ENCODE peak calls at places on chromosomes 11 and 22, in seven cellular contexts. E is IMR-90, H is neuronal stem cell, G is H9, Y is mesendoderm, D is trophoblast cell, T is H1. O is an unnamed sample.

GRCh38 chr11:132878111-132878510 is 654.2 kb downstream of the OPCML start:
- DNase-seq in Y (no peak), T (no peak), H (no peak), E (no peak), D (no peak), G (no peak), O (no peak)

GRCh38 chr11:117678651-117679407 is 118.2 kb downstream of the DSCAML1 start:
- DNase-seq in H (no peak), E (no peak), T (no peak), Y (no peak), D (no peak), G (no peak), O (no peak)

GRCh38 chr11:8373519-8374432 is 110.1 kb upstream of the LMO1 start:
- DNase-seq in Y (no peak), G (no peak), D (no peak), T (no peak), E (no peak), H (no peak), O (no peak)

GRCh38 chr11:65111537-65112225 is at the start of gene TM7SF2:
- DNase-seq in D (peak), T (peak), Y (peak), E (peak), H (peak), G (peak), O (peak)

GRCh38 chr11:59957094-59957493 is 6.7 kb upstream of the OOSP4A start:
- DNase-seq in Y (no peak), T (no peak), E (no peak), D (no peak), G (no peak), H (no peak), O (peak)

GRCh38 chr11:117840881-117841581 is 16.5 kb upstream of the FXYD2 start:
- DNase-seq in G (no peak), Y (no peak), H (no peak), E (no peak), T (no peak), D (no peak), O (no peak)

GRCh38 chr11:77039491-77040400 is 5.5 kb downstream of the B3GNT6 start:
- DNase-seq in Y (peak), H (peak), T (no peak), E (peak), G (peak), D (peak), O (peak)

GRCh38 chr11:117941163-117941707 is 12.0 kb upstream of the TMPRSS13 start:
- DNase-seq in E (no peak), G (no peak), Y (no peak), H (no peak), D (peak), T (no peak), O (no peak)

GRCh38 chr11:18650859-18651557 is 16.9 kb upstream of the SPTY2D1 start:
- DNase-seq in G (peak), D (peak), Y (peak), H (peak), E (peak), T (peak), O (peak)

GRCh38 chr22:30827646-30828045 is 133.0 kb downstream of the OSBP2 start:
- DNase-seq in G (no peak), H (no peak), T (no peak), D (no peak), E (no peak), Y (no peak), O (no peak)

GRCh38 chr11:83044958-83045712 is 26.6 kb downstream of the RAB30 start:
- DNase-seq in H (no peak), G (no peak), Y (no peak), T (no peak), D (no peak), E (peak), O (peak)

GRCh38 chr11:42923651-42924050 is 388.1 kb upstream of the API5 start:
- DNase-seq in Y (no peak), D (no peak), H (no peak), G (no peak), T (no peak), E (no peak), O (no peak)

GRCh38 chr11:123628936-123629683 is 25.3 kb downstream of the SCN3B start:
- DNase-seq in T (no peak), G (no peak), H (no peak), D (no peak), Y (no peak), E (peak), O (peak)

GRCh38 chr11:6259638-6260019 is at the start of gene CCKBR:
- DNase-seq in D (no peak), E (no peak), H (peak), G (peak), Y (no peak), T (no peak), O (no peak)

GRCh38 chr22:24037851-24038765 is 27.0 kb downstream of the CABIN1 start:
- DNase-seq in E (no peak), H (no peak), T (no peak), Y (no peak), D (no peak), G (no peak), O (no peak)

GRCh38 chr11:18526521-18527296 is at the start of gene TSG101:
- DNase-seq in T (peak), Y (peak), G (peak), H (peak), D (peak), E (peak), O (peak)

GRCh38 chr11:62171261-62171723 is 18.7 kb upstream of the SCGB1D1 start:
- DNase-seq in T (peak), G (peak), H (peak), D (peak), E (peak), Y (peak), O (peak)

GRCh38 chr11:3929232-3929631 is 73.8 kb downstream of the STIM1 start:
- DNase-seq in H (no peak), T (no peak), G (no peak), Y (peak), E (peak), D (no peak), O (no peak)

GRCh38 chr11:40280161-40281054 is 1179.0 kb downstream of the LRRC4C start:
- DNase-seq in H (no peak), T (no peak), E (no peak), D (no peak), G (no peak), Y (peak), O (peak)

GRCh38 chr22:23085785-23086184 is 15.5 kb downstream of the GNAZ start:
- DNase-seq in D (no peak), G (no peak), Y (peak), H (no peak), E (no peak), T (no peak), O (no peak)

GRCh38 chr22:45627489-45628233 is 44.0 kb upstream of the ATXN10 start:
- DNase-seq in H (no peak), G (no peak), D (no peak), Y (no peak), T (no peak), E (no peak), O (peak)

GRCh38 chr11:18309691-18310090 is 12.2 kb downstream of the HPS5 start:
- DNase-seq in Y (no peak), T (no peak), E (no peak), D (no peak), G (no peak), H (no peak), O (no peak)

GRCh38 chr11:88280673-88281316 is 56.7 kb downstream of the CTSC start:
- DNase-seq in D (no peak), G (no peak), Y (no peak), T (no peak), E (no peak), H (no peak), O (no peak)

GRCh38 chr11:66068923-66069714 is 953 bp upstream of the PACS1 start:
- DNase-seq in E (peak), D (no peak), H (no peak), G (no peak), T (no peak), Y (peak), O (peak)

GRCh38 chr22:22110548-22111266 is 128.1 kb upstream of the TOP3B start:
- DNase-seq in H (peak), T (no peak), G (peak), Y (peak), E (peak), D (no peak), O (peak)

GRCh38 chr11:57311109-57311936 is 13.4 kb downstream of the TNKS1BP1 start:
- DNase-seq in H (peak), G (peak), E (peak), Y (peak), D (peak), T (peak), O (peak)

GRCh38 chr11:9893474-9893873 is 229.6 kb downstream of the SWAP70 start:
- DNase-seq in H (no peak), G (peak), T (no peak), D (no peak), E (peak), Y (peak), O (no peak)

GRCh38 chr11:13384837-13385417 is 78.1 kb downstream of the BTBD10 start:
- DNase-seq in T (peak), D (peak), Y (peak), E (peak), H (peak), G (peak), O (peak)

GRCh38 chr11:68036717-68037239 is 2.0 kb upstream of the TCIRG1 start:
- DNase-seq in T (no peak), H (no peak), G (no peak), D (peak), Y (no peak), E (no peak), O (no peak)

GRCh38 chr11:5204787-5205186 is 4.3 kb upstream of the OR51V1 start:
- DNase-seq in T (peak), H (peak), G (no peak), Y (peak), E (peak), D (peak), O (peak)

GRCh38 chr11:13333456-13333957 is 55.9 kb downstream of the BMAL1 start:
- DNase-seq in T (no peak), Y (no peak), E (no peak), G (no peak), D (no peak), H (no peak), O (no peak)

GRCh38 chr11:469684-470667 is 19.9 kb downstream of the PTDSS2 start:
- DNase-seq in D (no peak), T (no peak), E (peak), G (no peak), Y (peak), H (no peak), O (peak)

GRCh38 chr11:14360976-14361375 is 2.0 kb upstream of the RRAS2 start:
- DNase-seq in T (no peak), E (no peak), G (no peak), H (no peak), D (peak), Y (no peak), O (no peak)

GRCh38 chr11:6658647-6659046 is 3.0 kb upstream of the DCHS1 start:
- DNase-seq in G (no peak), E (no peak), D (no peak), T (no peak), H (no peak), Y (no peak), O (no peak)

GRCh38 chr11:94897330-94897768 is 76.0 kb downstream of the CWC15 start:
- DNase-seq in D (peak), T (no peak), H (peak), Y (peak), E (peak), G (peak), O (peak)

GRCh38 chr22:25903294-25903693 is 161.3 kb downstream of the MYO18B start:
- DNase-seq in E (no peak), Y (peak), D (no peak), G (peak), T (peak), H (peak), O (no peak)

GRCh38 chr11:128195057-128195751 is 392.2 kb downstream of the ETS1 start:
- DNase-seq in T (no peak), D (no peak), E (no peak), Y (no peak), G (no peak), H (no peak), O (peak)

GRCh38 chr11:30392221-30392784 is 69.4 kb downstream of the ARL14EP start:
- DNase-seq in E (no peak), T (no peak), G (no peak), D (no peak), H (no peak), Y (no peak), O (no peak)

GRCh38 chr22:50434849-50435700 is 39.8 kb downstream of the SBF1 start:
- DNase-seq in Y (no peak), E (no peak), H (no peak), T (no peak), G (no peak), D (no peak), O (no peak)

GRCh38 chr11:1260023-1260501 is 37.2 kb downstream of the MUC5B start:
- DNase-seq in T (no peak), E (no peak), D (no peak), G (peak), H (no peak), Y (peak), O (peak)

GRCh38 chr22:29167032-29167911 is 38.4 kb upstream of the EMID1 start:
- DNase-seq in D (peak), H (no peak), G (no peak), T (no peak), Y (no peak), E (no peak), O (no peak)
- H3K18ac ChIP-seq in D (no peak), H (no peak), G (no peak), T (no peak), Y (no peak), E (no peak), O (no peak)

GRCh38 chr11:38718659-38719058 is 2120.6 kb upstream of the RAG2 start:
- DNase-seq in H (no peak), G (no peak), T (no peak), E (no peak), Y (peak), D (no peak), O (no peak)
- H3K18ac ChIP-seq in H (no peak), G (no peak), T (no peak), E (no peak), Y (no peak), D (no peak), O (no peak)

GRCh38 chr22:40582063-40582462 is 54.5 kb downstream of the MRTFA start:
- DNase-seq in H (no peak), D (no peak), G (no peak), E (no peak), Y (no peak), T (no peak), O (no peak)

GRCh38 chr22:40583058-40583741 is 53.3 kb downstream of the MRTFA start:
- DNase-seq in H (no peak), G (no peak), D (no peak), T (no peak), Y (no peak), E (no peak), O (no peak)

GRCh38 chr22:40586781-40587180 is 49.7 kb downstream of the MRTFA start:
- DNase-seq in E (no peak), G (no peak), D (peak), T (no peak), Y (no peak), H (no peak), O (no peak)

GRCh38 chr22:40588726-40589125 is 47.8 kb downstream of the MRTFA start:
- DNase-seq in G (no peak), E (peak), Y (no peak), T (no peak), D (peak), H (no peak), O (peak)

DNA sequence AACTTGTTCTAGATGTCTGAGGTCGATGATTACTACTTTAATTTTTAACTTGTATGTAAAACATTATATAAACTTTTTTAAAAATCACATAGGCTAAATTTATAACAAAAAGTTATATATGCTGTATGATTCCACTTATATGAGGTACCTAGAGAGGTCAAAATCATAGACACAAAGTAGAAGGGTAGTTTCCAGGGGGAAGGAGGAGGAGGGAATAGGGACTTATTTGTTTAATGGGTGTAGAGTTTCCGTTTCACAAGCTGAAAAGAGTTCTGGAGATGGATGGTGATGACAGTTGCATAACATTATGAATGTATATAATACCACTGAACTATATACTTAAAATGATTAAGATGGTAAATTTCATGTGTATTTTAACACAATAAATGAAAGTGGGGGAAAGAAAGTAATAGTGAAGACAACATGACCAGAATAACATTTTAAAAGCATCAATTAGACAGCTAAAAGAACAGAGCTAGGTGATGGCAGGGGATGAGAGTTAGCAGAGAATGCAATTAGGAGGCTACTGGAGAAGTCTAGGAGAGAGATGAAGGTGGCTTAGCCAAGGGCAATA is 51.2 kb downstream of the MRTFA start:
- DNase-seq in D (no peak), Y (no peak), H (no peak), E (no peak), G (no peak), T (no peak), O (no peak)
- H3K18ac ChIP-seq in D (no peak), Y (no peak), H (no peak), E (no peak), G (no peak), T (no peak), O (no peak)

GRCh38 chr22:38953577-38954413 is 3.6 kb upstream of the APOBEC3A start:
- DNase-seq in T (no peak), Y (no peak), H (no peak), D (peak), G (no peak), E (no peak), O (peak)
- H3K18ac ChIP-seq in T (peak), Y (no peak), H (peak), D (no peak), G (no peak), E (no peak), O (no peak)

GRCh38 chr11:119092880-119093665 is 8.4 kb downstream of the HMBS start:
- DNase-seq in D (no peak), Y (no peak), T (no peak), E (peak), H (no peak), G (no peak), O (peak)

GRCh38 chr11:119093951-119094815 is 7.5 kb downstream of the DPAGT1 start:
- DNase-seq in E (peak), H (no peak), Y (no peak), T (no peak), D (peak), G (no peak), O (peak)

GRCh38 chr11:119094816-119095065 is 6.9 kb downstream of the DPAGT1 start:
- DNase-seq in E (peak), D (peak), G (no peak), H (peak), Y (no peak), T (no peak), O (peak)

GRCh38 chr11:119091966-119092879 is 7.5 kb downstream of the HMBS start:
- DNase-seq in D (no peak), G (no peak), T (no peak), H (no peak), Y (no peak), E (no peak), O (no peak)

GRCh38 chr11:119093666-119093950 is 8.0 kb downstream of the DPAGT1 start:
- DNase-seq in D (no peak), G (no peak), Y (no peak), T (no peak), H (no peak), E (no peak), O (no peak)
- H3K18ac ChIP-seq in D (no peak), G (no peak), Y (no peak), T (no peak), H (no peak), E (no peak), O (no peak)

DNA sequence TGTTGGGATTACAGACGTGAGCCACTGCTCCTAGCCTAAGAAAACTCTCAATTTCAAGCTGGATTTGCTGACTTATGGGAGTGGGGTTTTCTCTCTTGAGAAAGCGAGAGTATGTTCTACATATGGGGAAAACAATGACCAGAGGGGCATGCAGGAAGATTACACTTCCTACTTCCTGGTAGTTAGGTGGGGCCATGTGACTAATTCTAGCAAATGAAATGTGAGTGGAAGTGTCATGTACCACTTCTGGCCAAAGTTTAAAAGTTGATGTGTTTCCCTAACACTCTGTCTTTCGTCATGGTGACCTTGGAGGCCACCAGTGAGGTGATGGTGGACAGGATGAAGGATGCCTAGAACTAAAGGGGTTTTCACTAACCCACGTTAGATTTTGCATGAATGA is 50.5 kb downstream of the PARVG start:
- DNase-seq in T (no peak), E (no peak), Y (no peak), G (no peak), D (no peak), H (no peak), O (no peak)
- H3K18ac ChIP-seq in T (no peak), E (no peak), Y (no peak), G (no peak), D (no peak), H (no peak), O (no peak)

GRCh38 chr11:110065189-110065588 is 28.0 kb upstream of the ZC3H12C start:
- DNase-seq in G (no peak), D (no peak), Y (peak), T (no peak), H (no peak), E (no peak), O (no peak)

GRCh38 chr11:110056956-110057355 is 36.2 kb upstream of the ZC3H12C start:
- DNase-seq in D (peak), E (no peak), T (no peak), G (no peak), Y (no peak), H (no peak), O (no peak)

GRCh38 chr11:110053848-110054414 is 39.3 kb upstream of the ZC3H12C start:
- DNase-seq in H (no peak), G (no peak), D (peak), Y (peak), T (no peak), E (no peak), O (no peak)

GRCh38 chr11:110059706-110060430 is 33.3 kb upstream of the ZC3H12C start:
- DNase-seq in E (peak), D (no peak), Y (no peak), G (no peak), T (no peak), H (no peak), O (no peak)
- H3K18ac ChIP-seq in E (peak), D (no peak), Y (no peak), G (no peak), T (no peak), H (no peak), O (no peak)

DNA sequence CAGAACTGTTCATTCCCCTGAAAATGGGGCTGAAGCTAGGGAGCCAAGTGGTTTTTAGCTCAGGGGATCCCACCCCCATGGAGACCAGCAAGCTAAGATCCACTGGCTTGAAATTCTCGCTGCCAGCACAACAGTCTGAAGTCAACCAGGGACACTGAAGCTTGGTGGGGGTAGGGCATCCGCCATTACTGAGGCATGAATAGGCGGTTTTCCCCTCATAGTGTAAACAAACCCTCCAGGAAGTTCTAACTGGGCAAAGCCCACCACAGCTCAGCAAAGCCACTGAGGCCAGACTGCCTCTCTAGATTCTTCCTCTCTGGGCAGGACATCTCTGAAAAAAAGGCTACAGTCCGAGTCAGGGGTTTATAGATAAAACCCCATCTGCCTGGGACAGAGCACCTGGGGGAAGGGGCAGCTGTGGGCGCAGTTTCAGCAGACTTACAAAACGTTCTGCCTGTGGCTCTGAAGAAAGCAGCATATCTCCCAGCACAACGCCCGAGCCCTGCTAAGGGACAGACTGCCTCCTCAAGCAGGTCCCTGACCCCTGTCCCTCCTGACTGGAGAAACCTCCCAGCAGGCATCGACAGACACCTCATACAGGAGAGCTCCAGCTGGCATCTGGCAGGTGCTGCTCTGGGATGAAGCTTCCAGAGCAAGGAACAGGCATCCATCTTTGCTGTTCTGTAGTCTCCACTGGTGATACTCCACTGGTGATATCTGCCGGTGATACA is 32.7 kb downstream of the GAB4 start:
- DNase-seq in E (no peak), Y (no peak), H (no peak), D (no peak), T (no peak), G (no peak), O (no peak)
- H3K18ac ChIP-seq in E (no peak), Y (no peak), H (no peak), D (no peak), T (no peak), G (peak), O (no peak)

GRCh38 chr11:130449996-130450419 is 1.6 kb downstream of the ADAMTS15 start:
- DNase-seq in Y (peak), H (no peak), E (peak), T (peak), G (peak), D (peak), O (peak)
- H3K18ac ChIP-seq in Y (no peak), H (no peak), E (peak), T (no peak), G (no peak), D (no peak), O (no peak)

O was measured in mesenchymal stem cell.